ENCODE peak calls at places on chromosomes 4 and X, in five cellular contexts. E is AG09309, J is H9, W is nephron progenitor cell, G is adrenal gland. P is an unnamed sample.

GRCh38 chrX:10794203-10794630 is 173.8 kb upstream of the MID1 start:
- DNase-seq in E (no peak), J (no peak), W (no peak), G (no peak), P (no peak)

GRCh38 chr4:112509243-112510190 is 6.5 kb downstream of the NEUROG2 start:
- DNase-seq in E (no peak), J (peak), W (peak), G (no peak), P (peak)

GRCh38 chrX:96425204-96425603 is 259.4 kb upstream of the DIAPH2 start:
- DNase-seq in E (no peak), J (no peak), W (no peak), G (no peak), P (no peak)

GRCh38 chrX:114841051-114841450 is 176.4 kb downstream of the IL13RA2 start:
- DNase-seq in E (peak), J (no peak), W (no peak), G (no peak), P (no peak)

GRCh38 chrX:128458888-128459287 is 406.7 kb upstream of the ACTRT1 start:
- DNase-seq in E (no peak), J (no peak), W (no peak), G (no peak), P (no peak)

GRCh38 chr4:76623217-76624060 is 188.4 kb downstream of the SHROOM3 start:
- DNase-seq in E (no peak), J (no peak), W (no peak), G (no peak), P (no peak)

GRCh38 chr4:33302298-33302697 is 2582.1 kb downstream of the PCDH7 start:
- DNase-seq in E (no peak), J (no peak), W (no peak), G (no peak), P (no peak)

GRCh38 chr4:123628288-123628687 is 231.7 kb downstream of the SPRY1 start:
- DNase-seq in E (no peak), J (no peak), W (no peak), G (no peak), P (no peak)

GRCh38 chr4:76830612-76831474 is 67.1 kb downstream of the SOWAHB start:
- DNase-seq in E (peak), J (no peak), W (peak), G (peak), P (no peak)

GRCh38 chr4:75180790-75181776 is 248.2 kb downstream of the PARM1 start:
- DNase-seq in E (no peak), J (peak), W (no peak), G (no peak), P (no peak)

GRCh38 chrX:114985967-114986592 is 31.3 kb downstream of the IL13RA2 start:
- DNase-seq in E (no peak), J (no peak), W (no peak), G (no peak), P (no peak)

GRCh38 chr4:37429906-37430305 is 185.4 kb downstream of the NWD2 start:
- DNase-seq in E (no peak), J (no peak), W (no peak), G (no peak), P (no peak)

GRCh38 chr4:37425857-37426256 is 181.3 kb downstream of the NWD2 start:
- DNase-seq in E (no peak), J (no peak), W (no peak), G (no peak), P (no peak)

GRCh38 chr4:37424753-37425152 is 180.2 kb downstream of the NWD2 start:
- DNase-seq in E (no peak), J (no peak), W (no peak), G (no peak), P (no peak)

GRCh38 chr4:37430718-37431416 is 186.3 kb downstream of the NWD2 start:
- DNase-seq in E (no peak), J (no peak), W (no peak), G (no peak), P (no peak)

GRCh38 chr4:37427193-37427592 is 182.7 kb downstream of the NWD2 start:
- DNase-seq in E (no peak), J (no peak), W (no peak), G (no peak), P (no peak)
- TF ChIP-seq CTCF in E (no peak), J (no peak), W (no peak), G (no peak), P (no peak)

DNA sequence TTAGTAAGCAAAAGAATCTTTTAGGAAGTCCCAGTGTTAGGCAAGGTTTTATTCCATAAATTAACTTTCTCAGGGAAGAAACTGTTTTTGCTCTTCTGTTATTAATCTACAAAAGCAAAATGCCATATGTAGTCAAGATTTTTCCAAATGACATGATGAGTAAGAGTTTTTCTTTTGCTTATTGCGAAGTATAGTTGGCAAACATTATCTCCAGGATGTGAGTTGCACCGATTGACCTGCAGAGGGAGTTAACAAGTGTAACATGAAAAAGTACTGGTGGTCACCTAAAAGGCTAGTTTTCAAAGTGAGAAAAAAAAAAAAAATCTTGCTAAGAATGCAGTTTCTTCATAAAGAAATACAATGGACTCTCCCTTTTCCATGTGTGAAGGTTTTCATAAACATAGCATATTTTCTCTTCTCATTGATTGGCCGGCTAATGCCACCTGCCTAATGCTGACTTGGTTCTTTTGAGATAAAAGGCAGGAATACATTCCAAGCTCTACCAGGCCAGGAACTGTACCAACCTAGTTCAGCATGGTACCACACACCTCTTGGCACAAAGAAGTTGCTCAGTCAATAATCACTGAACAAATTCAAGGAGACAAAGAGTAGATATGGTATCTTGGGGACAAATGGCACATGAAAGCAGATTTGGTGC is 100.2 kb downstream of the LNX1 start:
- DNase-seq in E (peak), J (no peak), W (peak), G (peak), P (no peak)
- TF ChIP-seq CTCF in E (peak), J (peak), W (peak), G (peak), P (peak)

DNA sequence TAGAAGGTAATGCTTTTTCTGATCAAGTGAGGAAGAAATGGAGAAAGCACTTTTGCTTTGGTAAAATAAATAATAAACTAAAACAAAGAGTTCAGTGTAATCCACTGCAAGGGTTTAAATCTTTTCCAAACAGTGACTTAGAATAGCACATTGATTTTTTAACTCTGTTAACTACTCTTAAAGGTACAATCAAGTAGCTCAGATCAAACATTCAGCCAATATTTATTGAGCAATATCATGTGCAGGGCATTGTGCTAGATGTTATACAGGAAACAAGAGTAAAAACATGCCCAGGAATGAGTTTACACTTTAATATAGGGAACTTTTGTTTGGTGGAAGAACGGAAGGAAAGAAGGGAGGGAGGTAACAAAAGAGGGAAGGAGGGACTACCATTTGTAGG is 479.8 kb downstream of the KLHL13 start:
- DNase-seq in E (no peak), J (no peak), W (no peak), G (no peak), P (no peak)
- TF ChIP-seq CTCF in E (no peak), J (no peak), W (no peak), G (no peak), P (no peak)

GRCh38 chr4:314296-314903 is 9.1 kb upstream of the ZNF732 start:
- DNase-seq in E (no peak), J (no peak), W (no peak), G (no peak), P (no peak)
- TF ChIP-seq CTCF in E (no peak), J (peak), W (no peak), G (no peak), P (no peak)

GRCh38 chr4:151771664-151772063 is 10.9 kb upstream of the GATB start:
- DNase-seq in E (no peak), J (no peak), W (no peak), G (no peak), P (no peak)

GRCh38 chr4:151770154-151770553 is 9.3 kb upstream of the GATB start:
- DNase-seq in E (no peak), J (no peak), W (no peak), G (no peak), P (no peak)

GRCh38 chr4:151772322-151772721 is 11.5 kb upstream of the GATB start:
- DNase-seq in E (no peak), J (no peak), W (no peak), G (no peak), P (no peak)

GRCh38 chr4:151768835-151769234 is 8.0 kb upstream of the GATB start:
- DNase-seq in E (no peak), J (no peak), W (no peak), G (no peak), P (no peak)

DNA sequence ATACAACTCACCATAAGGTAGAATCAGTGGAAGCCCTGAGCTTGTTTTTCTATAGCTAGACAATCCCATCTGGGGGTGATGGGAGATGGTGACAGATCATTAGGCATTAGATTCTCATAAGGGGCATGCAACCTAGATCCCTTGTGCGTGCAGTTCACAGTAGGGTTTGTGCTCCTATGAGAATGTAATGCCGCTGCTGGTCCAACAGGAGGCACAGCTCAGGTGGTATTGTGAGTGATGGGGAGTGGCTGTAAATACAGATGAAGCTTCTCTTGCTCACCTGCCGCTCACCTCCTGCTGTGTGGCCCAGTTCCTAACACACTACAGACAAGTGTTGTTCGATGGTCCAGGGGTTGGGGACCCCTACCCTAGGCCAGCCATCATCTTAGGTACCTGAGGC is 5.9 kb upstream of the GATB start:
- DNase-seq in E (no peak), J (no peak), W (no peak), G (no peak), P (no peak)
- TF ChIP-seq CTCF in E (no peak), J (peak), W (no peak), G (no peak), P (no peak)

DNA sequence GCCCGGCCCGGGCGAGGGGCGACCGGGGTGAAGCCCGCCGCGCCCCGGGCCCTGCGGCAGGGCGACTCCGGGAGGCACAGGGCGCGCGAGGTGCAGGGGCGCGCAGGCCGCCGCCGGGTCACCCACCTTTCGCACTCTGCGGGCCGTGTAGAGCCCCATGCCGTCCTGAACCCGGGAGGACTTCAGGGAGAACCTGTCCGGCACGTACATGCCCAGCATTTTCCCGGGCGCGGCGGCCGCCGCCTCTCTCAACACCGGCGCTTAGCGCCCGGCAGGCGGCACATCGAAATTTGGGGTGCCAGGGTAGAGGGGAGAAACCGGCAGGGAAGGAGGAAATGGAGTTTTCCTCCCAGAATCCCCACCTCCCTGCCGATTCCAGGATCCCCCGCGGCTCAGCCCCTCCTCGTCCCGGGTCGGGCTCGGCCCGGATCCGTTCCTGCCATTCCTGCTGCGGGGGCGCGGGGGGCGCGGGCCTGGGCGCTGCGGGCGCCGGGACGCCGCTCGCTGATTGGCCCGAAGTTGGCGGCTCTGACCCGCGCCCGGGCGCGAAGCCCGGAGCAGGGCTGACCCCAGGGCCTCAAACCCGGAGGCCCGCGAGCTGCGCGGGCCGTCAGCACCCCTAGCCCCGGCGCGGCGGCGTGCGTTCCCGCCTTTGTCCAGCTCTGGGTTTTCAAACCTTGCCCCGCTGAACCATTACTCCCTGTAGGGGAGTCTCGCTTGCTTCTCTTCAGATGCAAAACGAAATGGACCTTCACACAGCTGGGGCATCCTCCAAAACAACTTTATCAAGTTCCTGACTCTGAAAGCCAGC is at the start of gene PRDM5:
- DNase-seq in E (no peak), J (peak), W (peak), G (peak), P (peak)
- TF ChIP-seq CTCF in E (peak), J (peak), W (no peak), G (no peak), P (peak)